ENCODE peak calls at places on chromosomes 12 and 14, in five cellular contexts. A is ovary, U is PC-3, D is neural progenitor cell, O is AG09309. I is an unnamed sample.

GRCh38 chr14:104694991-104695659 is 5.7 kb downstream of the INF2 start:
- DNase-seq in A (no peak), U (peak), D (no peak), O (no peak), I (no peak)

GRCh38 chr14:23483216-23483854 is 13.8 kb downstream of the NGDN start:
- DNase-seq in A (no peak), U (peak), D (peak), O (no peak), I (no peak)

GRCh38 chr12:12511895-12512674 is 50.6 kb downstream of the DUSP16 start:
- DNase-seq in A (no peak), U (no peak), D (no peak), O (no peak), I (no peak)

GRCh38 chr14:23910081-23910875 is 43.3 kb upstream of the DHRS4 start:
- DNase-seq in A (peak), U (peak), D (peak), O (peak), I (peak)

GRCh38 chr12:694734-695503 is 31.7 kb upstream of the NINJ2 start:
- DNase-seq in A (no peak), U (no peak), D (no peak), O (no peak), I (no peak)

GRCh38 chr14:99257673-99258221 is 14.2 kb downstream of the BCL11B start:
- DNase-seq in A (no peak), U (no peak), D (no peak), O (no peak), I (no peak)

GRCh38 chr12:57610553-57611115 is 601 bp upstream of the ARHGEF25 start:
- DNase-seq in A (peak), U (no peak), D (peak), O (no peak), I (no peak)

GRCh38 chr12:125186471-125187147 is 121.4 kb downstream of the AACS start:
- DNase-seq in A (no peak), U (no peak), D (peak), O (no peak), I (no peak)

GRCh38 chr12:7061138-7061537 is 620 bp downstream of the C1S start:
- DNase-seq in A (peak), U (no peak), D (no peak), O (no peak), I (no peak)

GRCh38 chr12:7058850-7059249 is 1.7 kb upstream of the C1S start:
- DNase-seq in A (no peak), U (no peak), D (no peak), O (no peak), I (no peak)

GRCh38 chr12:7059780-7060179 is 738 bp upstream of the C1S start:
- DNase-seq in A (no peak), U (no peak), D (no peak), O (no peak), I (no peak)

GRCh38 chr12:7061596-7061995 is 1.1 kb downstream of the C1S start:
- DNase-seq in A (peak), U (no peak), D (no peak), O (no peak), I (no peak)

GRCh38 chr12:7060353-7060954 is at the start of gene C1S:
- DNase-seq in A (peak), U (peak), D (peak), O (peak), I (peak)
- TF ChIP-seq CTCF in A (peak), U (peak), D (no peak), O (peak), I (peak)

GRCh38 chr12:14955876-14956811 is 5.3 kb downstream of the ARHGDIB start:
- DNase-seq in A (no peak), U (no peak), D (no peak), O (no peak), I (no peak)
- H3K4me3 ChIP-seq in A (no peak), U (no peak), D (no peak), O (no peak), I (no peak)

GRCh38 chr12:67842124-67842523 is 147.1 kb upstream of the IFNG-AS1 start:
- DNase-seq in A (no peak), U (no peak), D (no peak), O (no peak), I (no peak)
- TF ChIP-seq CTCF in A (no peak), U (no peak), D (no peak), O (no peak), I (no peak)

GRCh38 chr12:105091495-105092206 is 7.4 kb upstream of the ALDH1L2 start:
- DNase-seq in A (no peak), U (no peak), D (no peak), O (no peak), I (no peak)

GRCh38 chr12:105092336-105092735 is 8.1 kb upstream of the ALDH1L2 start:
- DNase-seq in A (no peak), U (peak), D (peak), O (no peak), I (no peak)

GRCh38 chr12:105089817-105090216 is 5.6 kb upstream of the ALDH1L2 start:
- DNase-seq in A (no peak), U (no peak), D (no peak), O (no peak), I (no peak)

GRCh38 chr12:105085537-105085936 is 1.3 kb upstream of the ALDH1L2 start:
- DNase-seq in A (no peak), U (no peak), D (no peak), O (no peak), I (no peak)

GRCh38 chr12:105090361-105090760 is 6.1 kb upstream of the ALDH1L2 start:
- DNase-seq in A (no peak), U (no peak), D (no peak), O (no peak), I (no peak)
- H3K4me3 ChIP-seq in A (no peak), U (no peak), D (no peak), O (no peak), I (no peak)